ENCODE peak calls at places on chromosomes 3 and 15, in four cellular contexts. Y, X, V and S are unnamed samples. For H3K27me3 and H3K4me1, the result is how much of the 10 kb centered on the place peaks cover.

GRCh38 chr3:104523136-104523535 is 843.6 kb upstream of the ALCAM start:
- DNase-seq in X (no peak), V (no peak), Y (no peak), S (no peak)

GRCh38 chr15:34365836-34366235 is 1.2 kb downstream of the LPCAT4 start:
- DNase-seq in X (no peak), V (no peak), Y (no peak), S (no peak)

GRCh38 chr3:164897335-164897734 is 181.0 kb downstream of the SI start:
- DNase-seq in X (no peak), Y (no peak), V (no peak), S (no peak)

GRCh38 chr3:195855471-195856409 is 44.0 kb upstream of the MUC4 start:
- DNase-seq in V (peak), X (no peak), Y (no peak), S (peak)

GRCh38 chr15:63503739-63504246 is 600 bp upstream of the USP3 start:
- DNase-seq in X (no peak), V (no peak), Y (no peak), S (peak)

GRCh38 chr15:80494311-80494710 is 90.1 kb downstream of the ARNT2 start:
- DNase-seq in V (no peak), X (no peak), Y (no peak), S (peak)

GRCh38 chr15:52879145-52879544 is 89.0 kb upstream of the ONECUT1 start:
- DNase-seq in X (no peak), Y (no peak), V (no peak), S (no peak)

GRCh38 chr15:44729394-44729913 is 6.9 kb upstream of the TRIM69 start:
- DNase-seq in Y (no peak), V (no peak), X (no peak), S (no peak)

GRCh38 chr3:74562528-74563190 is 51.8 kb downstream of the CNTN3 start:
- DNase-seq in Y (no peak), X (no peak), V (no peak), S (no peak)

GRCh38 chr3:109532257-109533216 is 195.2 kb upstream of the DPPA4 start:
- DNase-seq in X (no peak), Y (peak), V (no peak), S (peak)

GRCh38 chr3:168123211-168124173 is 27.8 kb upstream of the GOLIM4 start:
- DNase-seq in Y (no peak), V (no peak), X (no peak), S (peak)

GRCh38 chr3:126891791-126892190 is 91.1 kb upstream of the PLXNA1 start:
- DNase-seq in V (no peak), Y (no peak), X (no peak), S (no peak)
- H3K27me3 ChIP-seq in V (under half), Y (under half), X (under half), S (under half)

DNA sequence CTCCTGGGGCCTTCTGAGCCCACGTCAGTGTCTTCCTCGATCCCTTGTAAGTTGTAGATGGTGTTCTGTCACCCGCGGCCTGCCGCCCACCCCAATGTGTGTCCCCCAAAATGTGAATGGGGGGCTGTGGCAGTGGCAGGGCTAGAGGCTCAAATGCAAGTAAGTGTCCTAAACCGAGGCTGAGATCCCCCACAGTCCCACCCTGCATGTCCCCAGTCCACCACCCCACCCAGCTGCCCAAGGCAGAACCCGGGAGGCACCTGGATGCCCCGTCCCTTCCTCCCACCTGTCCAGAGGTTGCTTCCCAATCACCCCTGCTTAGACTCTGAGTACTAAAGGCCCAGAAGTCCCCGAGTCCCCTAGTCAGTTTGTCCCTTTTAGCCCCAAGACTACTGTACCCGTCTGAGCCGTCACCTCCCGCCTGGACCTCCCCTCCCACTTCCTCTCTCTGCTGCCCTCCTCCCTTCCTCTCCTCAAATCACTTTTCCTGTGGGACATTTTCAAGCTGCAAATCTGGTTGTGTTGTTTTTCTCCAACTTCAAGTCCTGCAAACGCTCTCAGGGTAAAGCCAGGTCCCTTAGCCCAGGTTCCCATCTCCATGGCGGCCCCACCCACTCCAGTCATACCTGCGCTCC is 11.8 kb upstream of the PLXND1 start:
- DNase-seq in Y (no peak), X (peak), V (no peak), S (no peak)
- H3K4me1 ChIP-seq in Y (under half), X (half or more), V (under half), S (under half)

DNA sequence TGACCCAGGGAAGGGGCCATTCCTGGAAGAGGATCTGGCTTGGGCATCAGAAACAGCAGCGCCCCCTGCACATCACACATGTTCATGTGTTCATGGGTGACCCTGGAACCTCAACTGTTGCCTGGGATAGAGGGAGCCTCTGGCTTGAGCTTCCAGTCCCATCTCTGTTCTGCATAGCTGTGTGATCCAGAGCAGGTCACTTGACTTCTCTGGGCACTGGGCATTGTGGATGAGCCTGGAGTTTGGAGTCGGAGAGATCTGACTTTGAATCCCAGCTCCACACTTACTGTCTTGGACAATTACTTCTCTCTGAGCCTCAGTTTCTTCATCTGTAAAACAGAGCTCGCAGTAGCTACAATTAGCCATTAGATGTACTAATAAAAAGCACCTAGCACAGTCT is 15.6 kb downstream of the PAK6 start:
- DNase-seq in V (no peak), X (no peak), Y (no peak), S (no peak)
- H3K27me3 ChIP-seq in V (under half), X (half or more), Y (under half), S (under half)

GRCh38 chr3:50600841-50601591 is 10.6 kb downstream of the CISH start:
- DNase-seq in Y (peak), V (peak), X (peak), S (peak)
- H3K4me1 ChIP-seq in Y (half or more), V (under half), X (half or more), S (under half)

GRCh38 chr3:62636235-62636826 is 238.9 kb downstream of the CADPS start:
- DNase-seq in Y (no peak), X (no peak), V (no peak), S (no peak)

GRCh38 chr3:62632510-62633294 is 242.5 kb downstream of the CADPS start:
- DNase-seq in V (no peak), Y (no peak), X (no peak), S (no peak)

GRCh38 chr3:62631471-62631870 is 243.7 kb downstream of the CADPS start:
- DNase-seq in X (no peak), V (no peak), Y (no peak), S (no peak)

GRCh38 chr3:62625278-62625677 is 249.9 kb downstream of the CADPS start:
- DNase-seq in X (no peak), V (no peak), Y (no peak), S (no peak)

DNA sequence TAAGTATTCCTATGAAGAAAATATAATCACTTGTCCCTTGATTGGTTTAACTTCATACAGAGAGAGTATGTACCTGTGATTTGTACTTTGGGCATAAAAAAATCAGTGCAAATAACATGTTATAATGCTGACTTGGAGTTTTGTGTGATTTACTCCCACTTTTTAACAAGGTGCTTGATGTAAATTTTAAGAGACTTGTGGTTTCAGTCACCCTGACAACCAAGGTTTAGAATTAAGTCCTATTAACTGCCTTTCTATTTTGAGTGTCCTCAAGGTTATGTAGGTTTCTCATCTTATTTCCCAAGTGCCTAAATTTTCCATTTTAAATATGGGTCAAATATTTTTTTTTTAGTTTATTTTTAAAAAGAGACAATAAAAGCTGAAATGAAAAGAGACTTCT is 244.6 kb downstream of the CADPS start:
- DNase-seq in Y (no peak), X (no peak), V (no peak), S (no peak)
- H3K27me3 ChIP-seq in Y (under half), X (under half), V (under half), S (under half)

GRCh38 chr3:53618946-53619345 is 124.5 kb downstream of the CACNA1D start:
- DNase-seq in V (no peak), Y (no peak), X (no peak), S (no peak)

GRCh38 chr3:53616330-53616729 is 121.9 kb downstream of the CACNA1D start:
- DNase-seq in V (no peak), X (no peak), Y (no peak), S (no peak)

GRCh38 chr3:53618524-53618906 is 124.1 kb downstream of the CACNA1D start:
- DNase-seq in V (no peak), Y (no peak), X (no peak), S (no peak)

GRCh38 chr3:53617893-53618523 is 123.6 kb downstream of the CACNA1D start:
- DNase-seq in X (peak), V (no peak), Y (no peak), S (no peak)

GRCh38 chr3:53616971-53617892 is 122.8 kb downstream of the CACNA1D start:
- DNase-seq in X (no peak), Y (no peak), V (no peak), S (no peak)
- H3K4me1 ChIP-seq in X (under half), Y (under half), V (under half), S (under half)

GRCh38 chr3:42649006-42649405 is 4.5 kb upstream of the ZBTB47 start:
- DNase-seq in V (no peak), X (no peak), Y (no peak), S (no peak)
- H3K27me3 ChIP-seq in V (under half), X (under half), Y (under half), S (under half)

DNA sequence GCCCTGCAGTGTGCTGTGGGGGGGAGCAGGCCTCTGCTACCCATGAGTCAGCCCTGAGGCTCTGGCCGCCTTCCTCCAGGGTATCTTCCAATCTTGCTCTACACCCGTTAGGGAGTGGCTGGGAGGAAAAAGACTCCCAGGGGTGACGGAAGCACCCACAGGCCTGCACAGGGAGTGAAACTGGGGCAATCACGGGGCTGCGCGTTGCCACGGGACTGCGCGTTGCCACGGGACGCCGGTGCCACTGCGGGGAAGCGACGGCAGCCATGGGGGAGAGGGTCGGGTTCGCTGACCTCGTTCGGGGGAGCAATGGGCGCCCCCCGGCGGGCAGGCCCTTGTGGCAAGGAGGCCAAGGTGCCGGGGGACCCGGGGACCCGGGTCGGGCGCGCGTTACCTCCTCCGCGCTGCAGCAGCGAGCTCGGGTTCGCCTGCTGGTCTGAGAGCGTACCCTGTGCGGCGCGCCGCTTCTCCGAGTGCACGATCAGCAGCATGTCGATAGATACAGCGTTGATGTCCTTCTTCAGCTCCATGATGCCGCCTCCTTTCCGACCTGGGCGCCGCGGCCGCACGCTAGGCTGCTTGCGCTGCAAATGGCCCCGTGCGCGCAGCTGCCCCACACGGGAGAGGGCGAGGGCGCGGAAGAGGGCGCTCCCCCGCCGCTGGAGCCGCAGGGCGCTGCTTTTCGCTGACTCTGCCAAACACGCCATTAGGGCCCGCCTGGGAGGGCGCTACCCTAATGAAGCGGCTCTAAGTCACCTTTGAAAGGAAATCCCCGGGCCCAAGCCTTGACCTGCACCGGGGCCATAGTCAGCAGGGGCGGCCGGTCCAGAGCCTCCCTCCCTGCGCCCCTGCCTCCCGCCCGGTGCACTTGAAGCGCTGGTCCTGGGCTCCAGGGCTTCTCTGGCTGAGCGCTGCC is at the start of gene KY:
- DNase-seq in X (peak), V (no peak), Y (no peak), S (no peak)
- H3K4me1 ChIP-seq in X (half or more), V (under half), Y (under half), S (under half)

DNA sequence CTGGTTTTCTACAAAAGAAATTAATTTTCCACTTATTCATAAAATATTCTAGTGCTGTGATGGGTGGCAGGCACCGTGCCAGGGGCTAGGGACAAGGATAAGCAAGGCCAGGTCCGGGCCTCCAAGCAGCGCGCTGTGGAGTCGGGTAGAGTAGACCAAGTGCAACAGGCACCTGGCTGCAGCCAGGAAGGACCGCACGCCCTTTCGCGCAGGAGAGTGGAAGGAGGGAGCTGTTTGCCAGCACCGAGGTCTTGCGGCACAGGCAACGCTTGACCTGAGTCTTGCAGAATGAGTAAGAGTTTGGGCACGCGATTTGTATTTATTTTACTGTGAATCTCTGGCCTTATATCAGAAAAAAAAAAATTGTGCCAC is at the start of gene CASR:
- DNase-seq in Y (no peak), V (peak), X (no peak), S (no peak)
- H3K27me3 ChIP-seq in Y (under half), V (under half), X (half or more), S (half or more)

GRCh38 chr15:67132276-67132675 is 66.9 kb downstream of the SMAD3 start:
- DNase-seq in V (no peak), Y (no peak), X (no peak), S (no peak)
- H3K4me1 ChIP-seq in V (half or more), Y (half or more), X (half or more), S (half or more)